ENCODE peak calls at places on chromosomes 4 and X, in seven cellular contexts. A is HT1080, T is Right ventricle myocardium superior, R is fibroblast of lung, E is gastrocnemius medialis, V is myocyte, D is GM13977. K is an unnamed sample.

GRCh38 chr4:38949416-38950051 is 81.9 kb downstream of the FAM114A1 start:
- DNase-seq in A (peak), T (no peak), R (peak), E (no peak), V (no peak), D (no peak), K (no peak)

GRCh38 chrX:86047174-86047991 is at the start of gene CHM:
- DNase-seq in A (peak), T (peak), R (peak), E (peak), V (peak), D (peak), K (peak)

GRCh38 chrX:45850775-45851433 is 650.2 kb upstream of the DIPK2B start:
- DNase-seq in A (peak), T (peak), R (peak), E (no peak), V (peak), D (peak), K (no peak)

GRCh38 chrX:32530802-32531403 is 680.4 kb downstream of the DMD start:
- DNase-seq in A (peak), T (no peak), R (peak), E (no peak), V (peak), D (peak), K (no peak)

GRCh38 chrX:10901290-10901633 is 209.9 kb upstream of the HCCS start:
- DNase-seq in A (no peak), T (no peak), R (no peak), E (no peak), V (no peak), D (no peak), K (no peak)

GRCh38 chr4:25096553-25097443 is 63.5 kb downstream of the SEPSECS start:
- DNase-seq in A (no peak), T (no peak), R (no peak), E (no peak), V (peak), D (no peak), K (no peak)

GRCh38 chr4:118033148-118034060 is 882 bp upstream of the NDST3 start:
- DNase-seq in A (peak), T (peak), R (peak), E (no peak), V (peak), D (peak), K (no peak)

GRCh38 chr4:37620174-37620573 is 66.0 kb downstream of the RELL1 start:
- DNase-seq in A (no peak), T (no peak), R (no peak), E (no peak), V (no peak), D (no peak), K (no peak)

GRCh38 chr4:16676247-16676646 is 222.2 kb downstream of the LDB2 start:
- DNase-seq in A (no peak), T (peak), R (no peak), E (no peak), V (no peak), D (no peak), K (no peak)

GRCh38 chr4:173424899-173425805 is 26.2 kb upstream of the SCRG1 start:
- DNase-seq in A (peak), T (no peak), R (peak), E (no peak), V (peak), D (no peak), K (peak)

GRCh38 chrX:111507931-111508330 is 3.5 kb upstream of the SERTM2 start:
- DNase-seq in A (peak), T (no peak), R (no peak), E (no peak), V (no peak), D (no peak), K (no peak)

GRCh38 chr4:176792348-176793059 is at the start of gene VEGFC:
- DNase-seq in A (peak), T (peak), R (peak), E (peak), V (peak), D (peak), K (no peak)

GRCh38 chr4:1061372-1061700 is 49.9 kb downstream of the FGFRL1 start:
- DNase-seq in A (no peak), T (no peak), R (no peak), E (no peak), V (no peak), D (no peak), K (no peak)

GRCh38 chr4:89324671-89325070 is 17.1 kb upstream of the GPRIN3 start:
- DNase-seq in A (peak), T (no peak), R (no peak), E (no peak), V (no peak), D (peak), K (no peak)

GRCh38 chr4:134906404-134907023 is 704.9 kb upstream of the PABPC4L start:
- DNase-seq in A (peak), T (no peak), R (peak), E (no peak), V (peak), D (no peak), K (no peak)

GRCh38 chr4:121408-122084 is 2.8 kb upstream of the ZNF718 start:
- DNase-seq in A (no peak), T (no peak), R (no peak), E (no peak), V (no peak), D (no peak), K (no peak)

GRCh38 chr4:182885738-182886077 is 31.5 kb downstream of the DCTD start:
- DNase-seq in A (no peak), T (no peak), R (peak), E (no peak), V (no peak), D (no peak), K (no peak)

GRCh38 chrX:22818061-22818460 is 181.7 kb upstream of the DDX53 start:
- DNase-seq in A (peak), T (no peak), R (peak), E (no peak), V (no peak), D (no peak), K (no peak)

GRCh38 chrX:14501312-14501711 is 28.0 kb upstream of the GLRA2 start:
- DNase-seq in A (no peak), T (no peak), R (no peak), E (no peak), V (no peak), D (no peak), K (no peak)

GRCh38 chr4:67292045-67292444 is 253.3 kb downstream of the CENPC start:
- DNase-seq in A (peak), T (no peak), R (no peak), E (no peak), V (no peak), D (no peak), K (no peak)

GRCh38 chr4:40240040-40240653 is 43.3 kb downstream of the RHOH start:
- DNase-seq in A (peak), T (no peak), R (peak), E (no peak), V (no peak), D (no peak), K (no peak)

GRCh38 chr4:20543131-20543530 is 157.1 kb upstream of the PACRGL start:
- DNase-seq in A (no peak), T (no peak), R (no peak), E (no peak), V (no peak), D (no peak), K (no peak)

GRCh38 chr4:61379406-61379805 is 179.3 kb downstream of the ADGRL3 start:
- DNase-seq in A (no peak), T (no peak), R (no peak), E (no peak), V (no peak), D (no peak), K (no peak)

GRCh38 chrX:11666180-11666579 is 460 bp upstream of the ARHGAP6 start:
- DNase-seq in A (peak), T (peak), R (peak), E (peak), V (no peak), D (peak), K (no peak)

GRCh38 chrX:25295466-25295865 is 279.7 kb upstream of the ARX start:
- DNase-seq in A (no peak), T (no peak), R (no peak), E (no peak), V (no peak), D (no peak), K (no peak)

GRCh38 chr4:88366460-88366859 is 12.2 kb upstream of the HERC6 start:
- DNase-seq in A (no peak), T (no peak), R (no peak), E (no peak), V (no peak), D (no peak), K (no peak)

GRCh38 chr4:38177035-38177791 is 217.0 kb downstream of the PTTG2 start:
- DNase-seq in A (no peak), T (peak), R (peak), E (no peak), V (peak), D (peak), K (no peak)

GRCh38 chr4:106763044-106763443 is 273.1 kb downstream of the DKK2 start:
- DNase-seq in A (no peak), T (no peak), R (peak), E (no peak), V (peak), D (no peak), K (no peak)

GRCh38 chrX:129698150-129698549 is 40.6 kb upstream of the XPNPEP2 start:
- DNase-seq in A (no peak), T (no peak), R (no peak), E (no peak), V (no peak), D (no peak), K (no peak)

K was measured in HS-27A.